ENCODE peak calls at places on chromosomes 13 and 19, in nine cellular contexts. S is body of pancreas, B is Calu3, Q is cardiac fibroblast, M is progenitor cell of endocrine pancreas, Y is brain microvascular endothelial cell, N is H9, R is upper lobe of right lung, A is BJ. C is an unnamed sample.

GRCh38 chr19:10818306-10819123 is 17.5 kb downstream of the TMED1 start:
- DNase-seq in A (no peak), N (no peak), R (no peak), M (no peak), B (no peak), Q (no peak), S (no peak), Y (no peak), C (no peak)

GRCh38 chr19:13935765-13936486 is 2.3 kb downstream of the PODNL1 start:
- DNase-seq in R (no peak), B (no peak), Q (no peak), N (peak; percentile 71), S (no peak), M (no peak), A (no peak), Y (no peak), C (no peak)

GRCh38 chr19:42693760-42694350 is 46.4 kb downstream of the PSG3 start:
- DNase-seq in B (peak; percentile 85), M (no peak), S (peak; percentile 52), N (no peak), Y (peak; percentile 14), Q (peak; percentile 65), A (no peak), R (no peak), C (no peak)

GRCh38 chr19:30525383-30525782 is 153.2 kb downstream of the ZNF536 start:
- DNase-seq in R (no peak), S (no peak), M (no peak), A (no peak), N (no peak), Y (no peak), Q (no peak), B (no peak), C (no peak)

GRCh38 chr13:29859971-29860370 is 9.6 kb upstream of the UBL3 start:
- DNase-seq in Q (peak; percentile 88), N (no peak), Y (peak; percentile 50), M (no peak), A (no peak), R (no peak), B (no peak), S (no peak), C (peak; percentile 63)

GRCh38 chr19:30557212-30557611 is 185.0 kb downstream of the ZNF536 start:
- DNase-seq in R (no peak), Q (no peak), N (no peak), S (no peak), M (no peak), B (no peak), A (no peak), Y (no peak), C (no peak)

GRCh38 chr13:74061939-74062595 is 72.1 kb downstream of the KLF12 start:
- DNase-seq in M (no peak), Y (peak; percentile 71), R (no peak), A (peak; percentile 28), B (no peak), S (no peak), N (no peak), Q (peak; percentile 71), C (no peak)

GRCh38 chr13:33007237-33007636 is 9.0 kb upstream of the KL start:
- DNase-seq in N (no peak), Q (no peak), A (no peak), B (no peak), Y (no peak), S (no peak), M (no peak), R (no peak), C (no peak)

GRCh38 chr13:27194895-27195764 is 23.5 kb upstream of the USP12 start:
- DNase-seq in A (peak; percentile 63), Q (peak; percentile 97), N (peak; percentile 35), R (no peak), Y (peak; percentile 92), S (no peak), M (no peak), B (peak; percentile 40), C (no peak)

GRCh38 chr19:47107953-47108746 is 5.4 kb downstream of the ZC3H4 start:
- DNase-seq in N (no peak), Q (no peak), R (no peak), B (no peak), S (no peak), M (no peak), A (no peak), Y (no peak), C (no peak)

GRCh38 chr19:42113641-42114348 is 18.5 kb downstream of the POU2F2 start:
- DNase-seq in R (no peak), S (no peak), Q (peak; percentile 99), A (peak; percentile 91), B (peak; percentile 65), Y (peak; percentile 96), M (no peak), N (peak; percentile 80), C (no peak)

GRCh38 chr13:111474136-111475002 is 153.9 kb downstream of the TEX29 start:
- DNase-seq in N (peak; percentile 64), B (no peak), A (no peak), Q (peak; percentile 63), M (no peak), S (peak; percentile 31), R (no peak), Y (peak; percentile 38), C (no peak)

GRCh38 chr13:21556051-21556450 is 47.9 kb downstream of the MICU2 start:
- DNase-seq in R (no peak), Y (no peak), S (no peak), B (no peak), Q (peak; percentile 13), N (no peak), A (no peak), M (no peak), C (no peak)

DNA sequence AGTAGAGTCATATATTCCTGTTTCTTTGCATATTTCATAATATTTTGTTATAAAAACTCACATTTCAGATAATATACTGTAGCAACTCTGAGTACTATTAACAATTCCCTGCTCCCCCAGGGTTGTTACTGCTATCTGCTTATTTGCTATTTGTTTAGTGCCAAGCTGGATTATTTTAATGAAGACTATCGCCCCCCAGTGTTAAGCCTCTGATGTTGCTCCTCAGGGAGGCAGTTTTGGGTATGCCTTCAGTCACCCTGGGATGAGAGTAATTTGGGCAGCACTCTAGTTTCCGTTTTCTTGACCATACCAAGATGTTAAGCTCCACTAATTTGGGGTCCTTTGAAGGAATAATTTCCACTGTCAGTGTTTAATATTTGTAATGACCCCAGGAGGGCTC is 46.0 kb downstream of the MICU2 start:
- DNase-seq in M (no peak), Y (peak; percentile 34), S (no peak), Q (peak; percentile 29), B (peak; percentile 11), A (no peak), N (peak; percentile 40), R (no peak), C (no peak)
- TF ChIP-seq CTCF in M (peak; percentile 41), Y (peak; percentile 65), S (no peak), Q (peak; percentile 54), B (no peak), A (peak; percentile 56), N (peak; percentile 68), R (peak; percentile 37), C (peak; percentile 47)

DNA sequence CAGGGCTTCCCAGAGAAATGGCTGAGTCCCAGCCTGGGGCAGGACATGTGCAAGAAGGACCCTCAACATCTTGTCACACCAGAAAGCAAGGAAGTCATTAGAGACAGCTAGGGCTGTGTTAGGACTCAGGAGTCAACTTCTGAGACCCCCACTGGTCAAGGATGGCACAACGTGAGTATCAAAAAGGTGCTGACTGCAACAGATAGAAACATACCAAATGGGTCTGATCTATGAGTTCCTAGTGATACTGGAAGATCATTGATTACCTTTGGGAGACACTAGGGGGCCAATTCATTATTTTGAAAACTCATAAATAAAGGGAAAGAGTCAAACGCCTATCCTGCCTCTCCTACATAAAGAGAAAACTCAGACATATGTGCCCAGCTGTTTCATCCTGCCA is 73.5 kb upstream of the GJB6 start:
- DNase-seq in M (no peak), N (no peak), Y (no peak), A (no peak), S (no peak), B (no peak), Q (no peak), R (no peak), C (no peak)
- TF ChIP-seq CTCF in M (no peak), N (peak; percentile 36), Y (no peak), A (no peak), S (no peak), B (no peak), Q (no peak), R (no peak), C (no peak)

DNA sequence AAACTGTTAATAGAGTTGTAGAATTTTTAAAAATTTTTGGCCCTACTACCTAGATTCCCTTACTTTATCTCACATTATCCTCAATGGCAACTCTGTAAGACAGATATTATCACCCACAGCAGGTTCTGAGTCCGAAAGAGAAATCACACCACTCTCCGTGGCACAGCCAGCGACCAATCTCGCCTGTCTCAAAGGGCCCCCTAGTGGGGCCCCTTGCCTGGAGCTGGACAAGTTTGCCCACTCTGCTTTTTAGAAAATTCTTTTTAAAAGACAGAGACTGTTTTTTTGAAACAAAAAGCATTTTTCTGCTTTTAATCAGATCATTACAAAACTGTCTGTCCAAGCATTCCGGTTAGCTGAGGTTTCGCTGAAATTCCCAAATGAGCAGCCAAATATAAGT is 21.7 kb downstream of the PHF11 start:
- DNase-seq in R (no peak), S (peak; percentile 10), M (no peak), N (no peak), Q (no peak), A (no peak), Y (no peak), B (no peak), C (no peak)
- TF ChIP-seq CTCF in R (peak; percentile 35), S (peak; percentile 17), M (peak; percentile 50), N (peak; percentile 59), Q (peak; percentile 19), A (peak; percentile 72), Y (peak; percentile 72), B (no peak), C (no peak)

GRCh38 chr13:43195551-43195950 is 172.2 kb downstream of the DNAJC15 start:
- DNase-seq in B (no peak), R (no peak), A (no peak), S (no peak), Q (no peak), N (no peak), Y (no peak), M (no peak), C (no peak)

GRCh38 chr13:43195112-43195511 is 171.7 kb downstream of the DNAJC15 start:
- DNase-seq in Q (no peak), R (no peak), S (no peak), N (no peak), B (no peak), Y (no peak), M (no peak), A (no peak), C (no peak)

GRCh38 chr13:43193789-43194188 is 170.4 kb downstream of the DNAJC15 start:
- DNase-seq in Q (no peak), R (no peak), M (no peak), A (no peak), B (no peak), N (no peak), S (no peak), Y (no peak), C (no peak)

GRCh38 chr13:43196750-43197149 is 173.4 kb downstream of the DNAJC15 start:
- DNase-seq in M (no peak), R (no peak), S (no peak), A (no peak), Y (no peak), B (no peak), Q (peak; percentile 11), N (no peak), C (no peak)

DNA sequence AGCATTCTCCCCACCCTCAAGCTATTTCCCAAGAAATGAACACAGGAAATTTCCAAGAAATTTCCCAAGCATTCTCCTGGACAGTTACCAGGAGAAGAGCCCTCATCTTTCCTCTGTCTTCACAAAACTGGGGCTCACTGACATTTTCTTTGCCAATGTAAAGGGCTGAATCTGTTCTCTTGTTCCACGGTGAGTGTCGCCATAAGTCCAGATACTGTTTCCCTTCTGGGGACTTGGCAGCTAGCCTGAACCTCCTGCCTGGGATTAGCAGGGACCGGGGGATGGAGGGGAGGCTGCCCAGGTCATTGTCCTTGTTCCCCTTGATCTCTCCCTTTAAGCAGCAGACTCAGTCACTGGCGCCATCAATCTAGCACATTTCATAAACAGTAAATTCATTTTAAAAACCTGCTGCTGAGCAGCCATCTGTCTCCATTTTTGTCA is 172.8 kb downstream of the DNAJC15 start:
- DNase-seq in A (no peak), M (no peak), Y (no peak), N (no peak), R (no peak), Q (peak; percentile 40), B (no peak), S (peak; percentile 23), C (no peak)
- TF ChIP-seq CTCF in A (no peak), M (no peak), Y (peak; percentile 19), N (no peak), R (no peak), Q (no peak), B (no peak), S (peak; percentile 3), C (no peak)

C was measured in CD14-positive monocyte.